ENCODE peak calls at places on chromosome 16, in six cellular contexts. One of them, this sample, is unnamed.
A peak's percentile ranks its signal among the peaks of the same experiment; 100 is the strongest.

GRCh38 chr16:49462989-49463371 is 89.4 kb downstream of the C16orf78 start:
- DNase-seq in myocyte: no peak
- DNase-seq in AG10803: no peak
- DNase-seq in GM23338: no peak
- DNase-seq in adrenal gland: no peak
- DNase-seq in heart right ventricle: no peak
- DNase-seq in this sample: no peak

GRCh38 chr16:68380348-68380670 is 68.0 kb downstream of the SMPD3 start:
- DNase-seq in AG10803: no peak
- DNase-seq in GM23338: no peak
- DNase-seq in adrenal gland: no peak
- DNase-seq in myocyte: no peak
- DNase-seq in heart right ventricle: no peak
- DNase-seq in this sample: no peak

GRCh38 chr16:48367443-48368049 is 17.7 kb downstream of the SIAH1 start:
- DNase-seq in adrenal gland: no peak
- DNase-seq in GM23338: no peak
- DNase-seq in myocyte: no peak
- DNase-seq in heart right ventricle: no peak
- DNase-seq in AG10803: no peak
- DNase-seq in this sample: no peak

GRCh38 chr16:75532142-75532765 is 3.7 kb downstream of the CHST5 start:
- DNase-seq in AG10803: no peak
- DNase-seq in adrenal gland: no peak
- DNase-seq in GM23338: no peak
- DNase-seq in heart right ventricle: no peak
- DNase-seq in myocyte: no peak
- DNase-seq in this sample: no peak

GRCh38 chr16:47888142-47888541 is 267.7 kb downstream of the ABCC12 start:
- DNase-seq in adrenal gland: peak; percentile 30
- DNase-seq in myocyte: peak; percentile 68
- DNase-seq in GM23338: peak; percentile 65
- DNase-seq in AG10803: peak; percentile 68
- DNase-seq in heart right ventricle: no peak
- DNase-seq in this sample: no peak

GRCh38 chr16:67150833-67151396 is at the start of gene B3GNT9:
- DNase-seq in GM23338: peak; percentile 84
- DNase-seq in AG10803: peak; percentile 74
- DNase-seq in myocyte: peak; percentile 81
- DNase-seq in adrenal gland: peak; percentile 79
- DNase-seq in heart right ventricle: peak; percentile 76
- DNase-seq in this sample: no peak

GRCh38 chr16:85798283-85798776 is 1.0 kb downstream of the EMC8 start:
- DNase-seq in AG10803: no peak
- DNase-seq in myocyte: no peak
- DNase-seq in adrenal gland: no peak
- DNase-seq in heart right ventricle: no peak
- DNase-seq in GM23338: peak; percentile 24
- DNase-seq in this sample: no peak

GRCh38 chr16:12539185-12539929 is 264.3 kb downstream of the CPPED1 start:
- DNase-seq in heart right ventricle: no peak
- DNase-seq in GM23338: no peak
- DNase-seq in myocyte: peak; percentile 62
- DNase-seq in adrenal gland: no peak
- DNase-seq in AG10803: peak; percentile 86
- DNase-seq in this sample: no peak

GRCh38 chr16:14020141-14020540 is 51.0 kb upstream of the MRTFB start:
- DNase-seq in myocyte: no peak
- DNase-seq in GM23338: no peak
- DNase-seq in heart right ventricle: no peak
- DNase-seq in adrenal gland: no peak
- DNase-seq in AG10803: no peak
- DNase-seq in this sample: no peak

GRCh38 chr16:68731569-68732067 is 5.5 kb upstream of the CDH1 start:
- DNase-seq in heart right ventricle: no peak
- DNase-seq in AG10803: no peak
- DNase-seq in adrenal gland: no peak
- DNase-seq in GM23338: no peak
- DNase-seq in myocyte: no peak
- DNase-seq in this sample: no peak

GRCh38 chr16:88593489-88593888 is 23.3 kb downstream of the ZC3H18 start:
- DNase-seq in GM23338: peak; percentile 35
- DNase-seq in adrenal gland: no peak
- DNase-seq in AG10803: no peak
- DNase-seq in myocyte: no peak
- DNase-seq in heart right ventricle: peak; percentile 34
- DNase-seq in this sample: no peak

GRCh38 chr16:48546774-48547173 is 63.2 kb downstream of the N4BP1 start:
- DNase-seq in myocyte: no peak
- DNase-seq in GM23338: no peak
- DNase-seq in heart right ventricle: no peak
- DNase-seq in adrenal gland: no peak
- DNase-seq in AG10803: no peak
- DNase-seq in this sample: no peak

GRCh38 chr16:90028985-90029384 is 9.7 kb upstream of the DBNDD1 start:
- DNase-seq in heart right ventricle: no peak
- DNase-seq in myocyte: no peak
- DNase-seq in AG10803: no peak
- DNase-seq in GM23338: no peak
- DNase-seq in adrenal gland: no peak
- DNase-seq in this sample: no peak

GRCh38 chr16:28990375-28991040 is 5.7 kb downstream of the LAT start:
- DNase-seq in AG10803: no peak
- DNase-seq in GM23338: no peak
- DNase-seq in myocyte: no peak
- DNase-seq in heart right ventricle: no peak
- DNase-seq in adrenal gland: no peak
- DNase-seq in this sample: no peak

GRCh38 chr16:88747588-88748301 is 37.3 kb downstream of the PIEZO1 start:
- DNase-seq in myocyte: peak; percentile 31
- DNase-seq in adrenal gland: no peak
- DNase-seq in GM23338: peak; percentile 83
- DNase-seq in heart right ventricle: no peak
- DNase-seq in AG10803: no peak
- DNase-seq in this sample: peak; percentile 51

GRCh38 chr16:69859105-69859969 is 91.8 kb upstream of the CLEC18A start:
- DNase-seq in adrenal gland: peak; percentile 76
- DNase-seq in myocyte: peak; percentile 21
- DNase-seq in GM23338: peak; percentile 92
- DNase-seq in heart right ventricle: peak; percentile 58
- DNase-seq in AG10803: no peak
- DNase-seq in this sample: no peak

GRCh38 chr16:62036101-62036806 is at the start of gene CDH8:
- DNase-seq in myocyte: peak; percentile 77
- DNase-seq in adrenal gland: no peak
- DNase-seq in GM23338: peak; percentile 79
- DNase-seq in heart right ventricle: no peak
- DNase-seq in AG10803: peak; percentile 23
- DNase-seq in this sample: peak; percentile 3

GRCh38 chr16:77696149-77696548 is 26.2 kb upstream of the NUDT7 start:
- DNase-seq in adrenal gland: no peak
- DNase-seq in GM23338: no peak
- DNase-seq in AG10803: no peak
- DNase-seq in heart right ventricle: no peak
- DNase-seq in myocyte: no peak
- DNase-seq in this sample: no peak

GRCh38 chr16:85473909-85474640 is 139.0 kb upstream of the GSE1 start:
- DNase-seq in AG10803: peak; percentile 54
- DNase-seq in myocyte: peak; percentile 86
- DNase-seq in GM23338: no peak
- DNase-seq in heart right ventricle: no peak
- DNase-seq in adrenal gland: no peak
- DNase-seq in this sample: no peak

GRCh38 chr16:50858376-50858775 is 116.5 kb downstream of the CYLD start:
- DNase-seq in adrenal gland: no peak
- DNase-seq in GM23338: no peak
- DNase-seq in AG10803: no peak
- DNase-seq in heart right ventricle: no peak
- DNase-seq in myocyte: no peak
- DNase-seq in this sample: no peak

GRCh38 chr16:80518436-80518835 is 22.4 kb upstream of the DYNLRB2 start:
- DNase-seq in heart right ventricle: no peak
- DNase-seq in myocyte: no peak
- DNase-seq in GM23338: peak; percentile 8
- DNase-seq in adrenal gland: no peak
- DNase-seq in AG10803: no peak
- DNase-seq in this sample: no peak

GRCh38 chr16:379183-379960 is 2.4 kb downstream of the PGAP6 start:
- DNase-seq in adrenal gland: no peak
- DNase-seq in GM23338: peak; percentile 88
- DNase-seq in AG10803: no peak
- DNase-seq in heart right ventricle: no peak
- DNase-seq in myocyte: no peak
- DNase-seq in this sample: no peak

GRCh38 chr16:75534560-75535205 is 1.2 kb downstream of the CHST5 start:
- DNase-seq in adrenal gland: no peak
- DNase-seq in myocyte: no peak
- DNase-seq in GM23338: no peak
- DNase-seq in heart right ventricle: no peak
- DNase-seq in AG10803: no peak
- DNase-seq in this sample: no peak